ENCODE peak calls at places on chromosomes 2 and 18, in five cellular contexts. N, Y, H, R and Q are unnamed samples. For H3K36me3 and H3K27me3, the result is how much of the 10 kb centered on the place peaks cover.

GRCh38 chr2:159706385-159706980 is 5.8 kb upstream of the MARCHF7 start:
- DNase-seq in N (no peak), Y (no peak), H (no peak), R (no peak), Q (no peak)

GRCh38 chr2:150469706-150470105 is 17.8 kb downstream of the RND3 start:
- DNase-seq in N (no peak), Y (peak), H (no peak), R (no peak), Q (no peak)

GRCh38 chr18:33817096-33817495 is 239.1 kb downstream of the ASXL3 start:
- DNase-seq in N (no peak), Y (no peak), H (no peak), R (no peak), Q (no peak)

GRCh38 chr18:26719909-26720308 is 145.6 kb downstream of the AQP4 start:
- DNase-seq in N (no peak), Y (no peak), H (no peak), R (no peak), Q (no peak)

GRCh38 chr2:170222298-170222697 is 44.4 kb downstream of the MYO3B start:
- DNase-seq in N (no peak), Y (no peak), H (no peak), R (no peak), Q (peak)

GRCh38 chr2:51219468-51219867 is 187.5 kb upstream of the NRXN1 start:
- DNase-seq in N (no peak), Y (no peak), H (no peak), R (no peak), Q (no peak)

GRCh38 chr2:23828256-23828980 is 98.5 kb downstream of the ATAD2B start:
- DNase-seq in N (no peak), Y (no peak), H (no peak), R (no peak), Q (no peak)

GRCh38 chr2:51553456-51553855 is 521.5 kb upstream of the NRXN1 start:
- DNase-seq in N (no peak), Y (no peak), H (no peak), R (no peak), Q (no peak)

GRCh38 chr2:128750328-128751165 is 431.9 kb upstream of the HS6ST1 start:
- DNase-seq in N (no peak), Y (no peak), H (no peak), R (no peak), Q (no peak)

GRCh38 chr18:77065221-77065981 is 67.2 kb downstream of the MBP start:
- DNase-seq in N (peak), Y (peak), H (peak), R (peak), Q (no peak)

GRCh38 chr2:71643674-71644357 is 190.5 kb downstream of the DYSF start:
- DNase-seq in N (no peak), Y (no peak), H (no peak), R (no peak), Q (no peak)

GRCh38 chr18:27713037-27713726 is 463.7 kb downstream of the CDH2 start:
- DNase-seq in N (no peak), Y (no peak), H (no peak), R (no peak), Q (no peak)

GRCh38 chr2:151886235-151886634 is 58.0 kb upstream of the ARL5A start:
- DNase-seq in N (no peak), Y (peak), H (no peak), R (no peak), Q (no peak)

GRCh38 chr2:2057125-2057721 is 273.9 kb downstream of the MYT1L start:
- DNase-seq in N (peak), Y (peak), H (peak), R (peak), Q (no peak)

GRCh38 chr2:42754021-42754775 is 9.7 kb downstream of the OXER1 start:
- DNase-seq in N (peak), Y (no peak), H (no peak), R (no peak), Q (peak)

GRCh38 chr2:234607691-234608090 is 110.8 kb upstream of the ARL4C start:
- DNase-seq in N (no peak), Y (no peak), H (no peak), R (no peak), Q (no peak)

GRCh38 chr18:24060644-24061043 is 46.1 kb downstream of the TTC39C start:
- DNase-seq in N (no peak), Y (no peak), H (no peak), R (no peak), Q (no peak)

GRCh38 chr18:30622104-30622503 is 420.4 kb downstream of the DSC3 start:
- DNase-seq in N (no peak), Y (no peak), H (no peak), R (no peak), Q (no peak)

GRCh38 chr18:26307161-26307773 is 81.0 kb downstream of the TAF4B start:
- DNase-seq in N (no peak), Y (peak), H (no peak), R (no peak), Q (peak)

GRCh38 chr2:72137498-72138010 is 10.1 kb downstream of the CYP26B1 start:
- DNase-seq in N (peak), Y (peak), H (peak), R (no peak), Q (peak)

DNA sequence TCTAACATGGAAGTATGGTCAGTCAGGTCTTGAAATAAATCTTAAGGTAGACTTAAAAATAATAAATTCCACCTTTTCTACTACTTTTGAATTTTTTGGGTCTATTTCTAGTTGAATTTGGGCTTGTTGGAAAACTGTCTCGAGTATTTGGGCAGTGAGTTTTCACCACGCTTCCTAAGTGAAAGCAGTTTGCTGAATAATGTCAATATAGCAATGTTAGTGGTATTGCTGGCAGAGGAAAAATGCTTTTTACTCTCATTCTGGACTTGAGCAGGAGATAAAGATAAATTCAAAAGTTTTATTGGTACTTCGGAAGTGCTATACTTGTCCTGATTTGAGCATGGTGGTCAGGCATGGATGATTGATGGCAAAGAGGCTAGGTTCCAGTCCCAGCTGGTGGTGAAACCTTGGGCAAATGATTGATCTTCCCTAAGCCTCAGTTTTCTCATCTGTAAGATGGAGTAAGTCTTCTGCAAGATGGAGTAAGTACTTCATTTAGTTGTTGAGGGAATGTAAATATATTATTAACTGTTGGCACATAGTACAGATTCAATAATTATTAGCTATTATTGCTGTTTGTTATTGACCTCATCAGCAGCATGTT is 503.5 kb upstream of the ZEB2 start:
- DNase-seq in N (no peak), Y (no peak), H (no peak), R (no peak), Q (no peak)
- H3K4me3 ChIP-seq in N (no peak), Y (no peak), H (no peak), R (no peak), Q (no peak)

GRCh38 chr2:135163306-135163705 is 111.2 kb downstream of the RAB3GAP1 start:
- DNase-seq in N (no peak), Y (no peak), H (no peak), R (no peak), Q (no peak)
- H3K36me3 ChIP-seq in N (half or more), Y (under half), H (under half), R (half or more), Q (under half)

DNA sequence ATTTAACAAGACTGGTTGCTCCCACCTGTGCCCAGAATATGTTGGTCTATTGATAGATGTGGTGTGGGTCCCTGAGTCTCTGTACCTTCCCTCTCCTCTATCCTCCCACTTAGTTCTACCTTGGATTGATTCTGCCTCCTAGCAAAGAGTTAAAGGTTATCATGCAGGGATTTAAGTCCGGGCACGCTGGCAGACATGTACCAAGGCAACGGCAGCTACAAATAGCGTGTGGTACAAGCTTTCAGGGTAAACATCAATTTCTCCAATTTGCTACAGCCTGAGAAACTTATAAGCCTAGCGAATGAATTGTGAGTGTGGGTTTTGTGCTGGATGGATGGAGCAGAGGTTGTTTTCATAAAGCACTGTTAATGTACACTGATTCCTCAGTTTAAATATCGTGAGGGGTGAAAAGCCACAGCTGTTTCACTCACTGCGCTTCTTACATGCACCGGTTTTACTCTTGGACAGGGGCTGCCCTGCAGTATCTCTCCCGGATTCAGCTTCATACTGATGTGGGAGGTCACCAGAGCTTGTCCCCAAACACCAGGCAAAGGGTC is 289.8 kb downstream of the ICOS start:
- DNase-seq in N (no peak), Y (no peak), H (no peak), R (no peak), Q (no peak)
- H3K27me3 ChIP-seq in N (under half), Y (under half), H (under half), R (under half), Q (under half)

GRCh38 chr18:73421010-73421409 is 553.2 kb upstream of the NETO1 start:
- DNase-seq in N (no peak), Y (no peak), H (no peak), R (no peak), Q (no peak)
- H3K4me3 ChIP-seq in N (no peak), Y (no peak), H (no peak), R (no peak), Q (no peak)

GRCh38 chr2:46009772-46010171 is 287.4 kb upstream of the EPAS1 start:
- DNase-seq in N (no peak), Y (peak), H (no peak), R (no peak), Q (no peak)
- H3K36me3 ChIP-seq in N (under half), Y (under half), H (under half), R (under half), Q (under half)

GRCh38 chr2:176645494-176645893 is 376.3 kb downstream of the MTX2 start:
- DNase-seq in N (no peak), Y (no peak), H (no peak), R (no peak), Q (no peak)

GRCh38 chr2:176648691-176649297 is 379.6 kb downstream of the MTX2 start:
- DNase-seq in N (no peak), Y (no peak), H (no peak), R (no peak), Q (no peak)

GRCh38 chr2:176643711-176644110 is 374.5 kb downstream of the MTX2 start:
- DNase-seq in N (no peak), Y (peak), H (no peak), R (no peak), Q (peak)

GRCh38 chr2:176647325-176648155 is 378.3 kb downstream of the MTX2 start:
- DNase-seq in N (no peak), Y (no peak), H (no peak), R (no peak), Q (no peak)

DNA sequence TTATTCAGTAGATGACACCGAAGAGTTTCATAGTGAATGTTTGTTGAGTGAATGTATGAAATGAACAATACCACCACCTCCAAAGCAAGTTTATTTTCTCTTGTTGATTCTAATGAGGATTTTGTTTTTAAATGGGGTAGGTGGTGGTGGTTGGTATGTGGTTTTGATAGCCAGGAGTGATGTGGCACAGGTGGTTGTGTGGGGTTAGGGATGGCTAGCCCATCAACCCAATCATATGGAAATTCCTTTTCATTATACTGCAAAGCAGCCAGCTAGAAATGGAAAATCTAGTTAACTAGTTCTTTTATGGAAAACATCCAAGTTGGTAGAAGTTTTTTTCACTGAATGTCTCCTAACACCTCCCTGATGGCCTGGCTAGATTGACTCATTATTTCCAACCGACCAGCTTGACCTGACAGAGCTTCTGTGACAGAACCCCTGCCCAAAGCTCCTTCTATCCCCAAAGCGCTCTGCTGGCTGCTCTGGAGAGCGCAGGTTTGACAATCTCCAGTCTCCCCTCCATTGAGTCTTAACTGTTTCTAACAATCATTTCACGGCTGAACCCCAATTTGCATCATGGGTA is 376.9 kb downstream of the MTX2 start:
- DNase-seq in N (no peak), Y (no peak), H (no peak), R (no peak), Q (no peak)
- H3K27me3 ChIP-seq in N (under half), Y (under half), H (half or more), R (under half), Q (under half)